ENCODE peak calls at places on chromosomes 5 and 9, in nine cellular contexts. N is HCT116, L is SK-N-SH, R is osteoblast, C is neuronal stem cell, P is hepatocyte, F is IMR-90, H is GM23248, B is astrocyte. W is an unnamed sample. For H3K36me3, the result is how much of the 10 kb centered on the place peaks cover.

GRCh38 chr5:88144219-88145040 is 124.2 kb downstream of the TMEM161B start:
- DNase-seq in F (no peak), L (peak), R (no peak), C (peak), P (no peak), B (peak), N (no peak), H (no peak), W (no peak)

GRCh38 chr9:20189871-20190270 is 401.0 kb upstream of the SLC24A2 start:
- DNase-seq in L (no peak), B (no peak), F (no peak), R (no peak), P (no peak), N (no peak), H (no peak), C (peak), W (no peak)

GRCh38 chr9:82334286-82334685 is 345.7 kb downstream of the SPATA31D1 start:
- DNase-seq in L (no peak), F (peak), C (no peak), N (no peak), B (peak), P (no peak), R (peak), H (peak), W (no peak)

GRCh38 chr9:94904806-94905205 is 178.3 kb downstream of the AOPEP start:
- DNase-seq in B (no peak), H (no peak), C (no peak), L (no peak), P (no peak), R (no peak), N (no peak), F (no peak), W (no peak)

GRCh38 chr5:14581891-14582796 is 552 bp downstream of the OTULINL start:
- DNase-seq in P (peak), R (peak), B (no peak), C (no peak), L (peak), H (peak), F (no peak), N (peak), W (no peak)

GRCh38 chr9:135501261-135502167 is 1.0 kb downstream of the MRPS2 start:
- DNase-seq in L (peak), N (no peak), B (no peak), F (no peak), C (no peak), R (peak), P (no peak), H (peak), W (no peak)

GRCh38 chr5:75337366-75338021 is 474 bp downstream of the HMGCR start:
- DNase-seq in N (no peak), C (no peak), L (no peak), P (peak), B (no peak), R (no peak), F (no peak), H (peak), W (no peak)

GRCh38 chr9:14075218-14075617 is 238.7 kb downstream of the NFIB start:
- DNase-seq in R (no peak), L (no peak), C (no peak), H (no peak), F (no peak), P (no peak), B (no peak), N (no peak), W (no peak)

GRCh38 chr5:151115272-151115905 is 34.6 kb upstream of the TNIP1 start:
- DNase-seq in F (peak), B (peak), H (peak), C (peak), P (peak), N (peak), L (peak), R (peak), W (peak)

GRCh38 chr9:89359636-89360315 is 41.5 kb downstream of the SECISBP2 start:
- DNase-seq in R (no peak), N (no peak), P (no peak), B (no peak), C (no peak), L (no peak), H (peak), F (peak), W (no peak)

GRCh38 chr5:32312194-32312681 is 501 bp downstream of the MTMR12 start:
- DNase-seq in L (peak), P (peak), C (peak), B (peak), R (peak), N (no peak), H (peak), F (peak), W (peak)

GRCh38 chr9:37428345-37428744 is 5.8 kb downstream of the GRHPR start:
- DNase-seq in N (no peak), P (no peak), F (no peak), B (no peak), H (no peak), C (no peak), R (no peak), L (no peak), W (no peak)

GRCh38 chr5:159913048-159913447 is 3.2 kb upstream of the ADRA1B start:
- DNase-seq in C (no peak), R (peak), F (peak), N (no peak), P (peak), B (peak), L (no peak), H (peak), W (peak)

GRCh38 chr5:2143646-2144386 is 261.1 kb upstream of the IRX4 start:
- DNase-seq in F (no peak), C (no peak), L (no peak), R (no peak), P (no peak), N (no peak), H (no peak), B (no peak), W (no peak)

DNA sequence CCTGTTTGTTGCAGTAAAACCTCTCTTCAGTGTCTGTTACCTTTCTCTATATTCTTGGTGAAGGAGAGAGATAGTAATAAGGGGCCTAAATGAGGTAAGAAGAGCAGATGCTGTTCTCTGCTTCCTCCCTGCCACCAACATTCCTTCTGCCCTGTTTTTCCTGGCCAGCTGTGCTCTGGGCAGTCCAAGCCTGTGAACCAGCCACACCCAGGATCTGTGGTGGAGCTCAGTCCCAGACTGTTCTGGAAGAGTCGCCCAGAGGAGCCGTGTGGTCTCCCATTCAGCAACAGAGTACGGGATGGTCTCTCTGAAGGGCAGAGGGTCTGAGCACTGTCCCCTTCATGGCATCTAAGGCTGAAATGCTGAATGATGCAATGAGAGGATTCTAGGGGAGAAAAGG is 70.6 kb upstream of the RPS23 start:
- DNase-seq in B (peak), H (peak), F (no peak), P (no peak), L (no peak), R (no peak), N (no peak), C (no peak), W (no peak)
- H2AFZ ChIP-seq in B (no peak), H (peak), F (peak), P (no peak), L (peak), R (peak), N (no peak), C (peak), W (no peak)

DNA sequence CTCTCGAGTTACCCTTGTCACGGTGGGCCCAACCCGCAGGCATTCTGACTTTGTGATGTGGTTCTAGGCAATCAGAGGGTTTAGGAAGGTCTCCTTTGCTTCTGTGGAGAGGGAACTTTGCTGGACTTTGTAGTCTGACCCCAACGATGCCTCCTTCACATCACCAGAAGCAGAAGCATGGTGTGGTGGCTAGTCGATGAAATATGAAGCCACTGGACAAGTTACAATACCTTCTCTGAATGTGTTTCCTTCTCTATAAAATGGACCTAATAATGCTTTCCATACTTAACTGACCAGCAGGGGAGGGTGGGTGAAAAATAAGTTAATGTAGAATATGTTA is 604 bp downstream of the SPEF2 start:
- DNase-seq in H (no peak), C (no peak), N (no peak), B (no peak), R (peak), P (no peak), L (no peak), F (no peak), W (no peak)
- H3K4me3 ChIP-seq in H (peak), C (peak), N (peak), B (peak), R (peak), P (peak), L (peak), F (peak), W (peak)

DNA sequence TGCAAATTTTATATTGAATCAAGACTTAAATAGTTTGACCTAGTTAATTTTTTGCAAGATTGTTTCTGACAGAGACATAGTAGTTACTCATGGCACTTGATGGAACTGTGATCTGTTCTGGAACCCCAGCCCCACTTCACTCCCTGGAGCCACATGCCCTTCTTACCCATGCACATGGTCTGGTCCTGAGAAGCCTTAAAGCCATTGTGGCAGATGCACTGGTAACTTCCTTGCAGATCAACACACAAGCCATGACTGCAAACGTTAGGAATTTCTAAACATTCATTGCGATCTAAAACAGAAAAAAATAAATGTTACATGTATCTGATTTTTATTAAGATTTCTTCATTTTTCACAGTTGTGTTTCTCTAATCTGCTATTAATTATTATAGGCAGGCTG is 221.2 kb downstream of the SLC12A2 start:
- DNase-seq in H (peak), C (no peak), L (no peak), N (no peak), B (no peak), R (no peak), F (peak), P (no peak), W (no peak)
- H3K36me3 ChIP-seq in H (under half), C (half or more), L (under half), N (under half), B (under half), R (under half), F (under half), P (under half), W (under half)

GRCh38 chr5:33441241-33441844 is 578 bp downstream of the TARS1 start:
- DNase-seq in P (peak), R (peak), C (no peak), B (peak), F (peak), L (peak), N (peak), H (peak), W (no peak)
- H2AFZ ChIP-seq in P (peak), R (peak), C (peak), B (peak), F (peak), L (peak), N (no peak), H (peak), W (peak)

GRCh38 chr5:135834639-135835529 is at the start of gene SLC25A48:
- DNase-seq in L (peak), F (peak), P (peak), H (peak), N (peak), R (no peak), C (peak), B (no peak), W (no peak)

GRCh38 chr5:135832941-135833340 is 1.5 kb upstream of the SLC25A48 start:
- DNase-seq in R (no peak), H (no peak), C (no peak), L (no peak), B (no peak), F (no peak), P (no peak), N (no peak), W (no peak)

GRCh38 chr5:135835766-135836165 is 1.3 kb downstream of the SLC25A48 start:
- DNase-seq in P (no peak), F (no peak), R (no peak), C (no peak), B (no peak), H (no peak), L (no peak), N (no peak), W (no peak)

GRCh38 chr5:135833521-135833920 is 942 bp upstream of the SLC25A48 start:
- DNase-seq in N (no peak), B (no peak), L (no peak), P (no peak), F (no peak), H (no peak), R (no peak), C (no peak), W (no peak)

GRCh38 chr5:135833961-135834638 is 363 bp upstream of the SLC25A48 start:
- DNase-seq in C (no peak), H (no peak), R (peak), P (no peak), N (no peak), F (no peak), L (no peak), B (peak), W (no peak)
- H3K4me3 ChIP-seq in C (no peak), H (peak), R (peak), P (peak), N (peak), F (no peak), L (peak), B (no peak), W (no peak)

DNA sequence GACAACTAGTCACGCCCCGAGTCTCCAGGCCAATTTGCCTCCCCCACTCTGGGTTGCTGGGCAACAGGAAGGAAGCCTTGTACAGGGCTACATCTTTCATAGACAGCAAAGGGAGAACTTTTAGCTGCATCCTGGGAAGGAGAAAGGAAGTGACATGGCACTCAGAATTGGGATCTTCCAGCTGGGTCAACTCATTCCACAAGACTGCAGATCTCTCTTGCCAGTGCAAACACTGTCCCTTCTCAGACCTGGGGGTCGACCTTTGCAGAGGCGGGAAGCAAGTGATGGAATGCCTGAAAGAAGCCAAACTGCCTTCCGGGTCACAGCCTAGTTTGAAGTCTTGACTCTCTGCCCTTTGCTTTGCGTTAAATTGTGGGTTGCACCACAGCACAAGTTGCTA is 282.0 kb downstream of the SLIT3 start:
- DNase-seq in C (no peak), F (no peak), H (no peak), P (no peak), R (no peak), L (no peak), N (no peak), B (no peak), W (no peak)
- H3K36me3 ChIP-seq in C (under half), F (under half), H (under half), P (under half), R (under half), L (under half), N (under half), B (under half), W (under half)

DNA sequence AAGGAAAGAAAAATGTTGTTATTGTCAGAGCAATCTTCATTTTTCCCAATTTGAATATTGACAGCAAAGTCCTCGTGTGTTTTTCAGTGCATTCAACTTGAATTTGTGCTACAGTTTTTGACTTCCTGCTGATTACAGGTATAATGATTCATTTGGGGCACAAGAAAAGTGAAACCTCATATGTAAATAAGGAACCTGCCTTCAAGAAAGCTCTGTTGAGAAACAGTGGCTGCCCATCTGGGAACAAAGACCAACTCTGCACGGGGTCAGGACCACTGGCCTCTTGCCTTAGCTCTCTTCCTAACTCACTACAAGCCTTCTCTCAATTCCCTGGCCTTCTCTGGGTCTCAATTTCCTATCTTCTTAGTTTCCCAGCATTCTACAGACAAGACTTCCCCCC is 21.0 kb downstream of the TIMD4 start:
- DNase-seq in R (no peak), P (no peak), H (no peak), L (no peak), B (no peak), N (no peak), C (no peak), F (no peak), W (no peak)
- H2AFZ ChIP-seq in R (no peak), P (no peak), H (no peak), L (no peak), B (no peak), N (no peak), C (no peak), F (no peak), W (no peak)

W was measured in PC-9.